ENCODE peak calls at places on chromosomes 6 and 20, in nine cellular contexts. T is cardiac fibroblast, C is ovary, G is body of pancreas, D is AG04450, V is right atrium auricular region, E is coronary artery, M is mesothelial cell of epicardium, U is tibial nerve. J is an unnamed sample.

GRCh38 chr20:32820000-32820697 is 395 bp downstream of the MAPRE1 start:
- DNase-seq in T (peak; percentile 49), C (peak; percentile 90), G (peak; percentile 68), D (no peak), V (no peak), E (no peak), M (peak; percentile 89), U (peak; percentile 28), J (no peak)

GRCh38 chr20:44362466-44362940 is 7.0 kb downstream of the HNF4A start:
- DNase-seq in T (no peak), C (no peak), G (no peak), D (no peak), V (no peak), E (no peak), M (no peak), U (no peak), J (no peak)

GRCh38 chr6:83708970-83709747 is at the start of gene SNAP91:
- DNase-seq in T (no peak), C (peak; percentile 57), G (peak; percentile 30), D (no peak), V (no peak), E (no peak), M (peak; percentile 65), U (no peak), J (no peak)

GRCh38 chr20:47358672-47359532 is 2.4 kb upstream of the ZMYND8 start:
- DNase-seq in T (peak; percentile 94), C (peak; percentile 61), G (peak; percentile 96), D (no peak), V (peak; percentile 91), E (peak; percentile 91), M (peak; percentile 47), U (peak; percentile 72), J (no peak)

GRCh38 chr6:131813991-131814390 is 6.2 kb downstream of the ENPP1 start:
- DNase-seq in T (no peak), C (no peak), G (no peak), D (no peak), V (no peak), E (no peak), M (no peak), U (no peak), J (no peak)

GRCh38 chr20:17992847-17993508 is 24.2 kb downstream of the MGME1 start:
- DNase-seq in T (peak; percentile 48), C (no peak), G (no peak), D (no peak), V (no peak), E (no peak), M (no peak), U (no peak), J (no peak)

GRCh38 chr6:15752820-15753219 is 90.0 kb upstream of the DTNBP1 start:
- DNase-seq in T (no peak), C (no peak), G (no peak), D (no peak), V (no peak), E (no peak), M (no peak), U (no peak), J (no peak)

GRCh38 chr20:62850333-62850974 is 11.2 kb downstream of the TCFL5 start:
- DNase-seq in T (no peak), C (peak; percentile 31), G (no peak), D (no peak), V (no peak), E (no peak), M (no peak), U (no peak), J (no peak)

GRCh38 chr20:58515240-58516212 is at the start of gene APCDD1L:
- DNase-seq in T (peak; percentile 79), C (no peak), G (no peak), D (peak; percentile 48), V (no peak), E (no peak), M (no peak), U (no peak), J (no peak)

GRCh38 chr6:170225852-170226417 is 64.9 kb downstream of the DLL1 start:
- DNase-seq in T (no peak), C (no peak), G (peak; percentile 94), D (no peak), V (no peak), E (no peak), M (peak; percentile 37), U (no peak), J (no peak)

GRCh38 chr20:47336013-47336754 is 20.3 kb downstream of the ZMYND8 start:
- DNase-seq in T (peak; percentile 83), C (peak; percentile 46), G (no peak), D (no peak), V (peak; percentile 85), E (peak; percentile 87), M (no peak), U (no peak), J (no peak)

GRCh38 chr6:131029661-131030297 is 33.3 kb downstream of the EPB41L2 start:
- DNase-seq in T (peak; percentile 54), C (no peak), G (no peak), D (no peak), V (no peak), E (no peak), M (no peak), U (no peak), J (no peak)

GRCh38 chr20:50358959-50359358 is 151.2 kb upstream of the PTPN1 start:
- DNase-seq in T (no peak), C (no peak), G (no peak), D (no peak), V (no peak), E (no peak), M (no peak), U (no peak), J (no peak)

GRCh38 chr6:43848992-43849391 is 79.0 kb downstream of the VEGFA start:
- DNase-seq in T (no peak), C (no peak), G (no peak), D (no peak), V (no peak), E (no peak), M (no peak), U (no peak), J (no peak)

GRCh38 chr6:127463056-127463455 is 3.9 kb upstream of the KIAA0408 start:
- DNase-seq in T (peak; percentile 62), C (no peak), G (no peak), D (no peak), V (no peak), E (no peak), M (no peak), U (no peak), J (no peak)

GRCh38 chr6:579339-579738 is 77.6 kb downstream of the HUS1B start:
- DNase-seq in T (peak; percentile 27), C (no peak), G (no peak), D (no peak), V (no peak), E (no peak), M (no peak), U (no peak), J (no peak)

GRCh38 chr6:128487055-128487454 is 33.3 kb downstream of the PTPRK start:
- DNase-seq in T (no peak), C (no peak), G (no peak), D (no peak), V (no peak), E (no peak), M (no peak), U (no peak), J (no peak)
- TF ChIP-seq CTCF in T (peak; percentile 36), C (no peak), G (peak; percentile 31), D (peak; percentile 30), V (no peak), E (no peak), M (no peak), U (no peak), J (no peak)

GRCh38 chr6:133610271-133610840 is 278.6 kb upstream of the TCF21 start:
- DNase-seq in T (peak; percentile 77), C (no peak), G (no peak), D (no peak), V (no peak), E (no peak), M (no peak), U (no peak), J (no peak)

GRCh38 chr6:133609404-133610270 is 279.3 kb upstream of the TCF21 start:
- DNase-seq in T (peak; percentile 100), C (no peak), G (no peak), D (peak; percentile 100), V (no peak), E (no peak), M (no peak), U (no peak), J (no peak)

GRCh38 chr6:133612459-133612858 is 276.5 kb upstream of the TCF21 start:
- DNase-seq in T (no peak), C (no peak), G (no peak), D (no peak), V (no peak), E (no peak), M (no peak), U (no peak), J (no peak)

GRCh38 chr6:133610974-133611373 is 277.9 kb upstream of the TCF21 start:
- DNase-seq in T (peak; percentile 61), C (no peak), G (no peak), D (no peak), V (no peak), E (no peak), M (no peak), U (no peak), J (no peak)

GRCh38 chr6:133613231-133613630 is 275.7 kb upstream of the TCF21 start:
- DNase-seq in T (no peak), C (no peak), G (no peak), D (no peak), V (no peak), E (no peak), M (no peak), U (no peak), J (no peak)
- TF ChIP-seq CTCF in T (no peak), C (no peak), G (no peak), D (no peak), V (no peak), E (no peak), M (no peak), U (no peak), J (no peak)

GRCh38 chr6:5425267-5425666 is 164.0 kb downstream of the FARS2 start:
- DNase-seq in T (no peak), C (no peak), G (no peak), D (peak; percentile 42), V (no peak), E (no peak), M (no peak), U (no peak), J (no peak)

GRCh38 chr6:5425797-5426196 is 164.5 kb downstream of the FARS2 start:
- DNase-seq in T (no peak), C (no peak), G (no peak), D (no peak), V (no peak), E (no peak), M (no peak), U (no peak), J (no peak)

GRCh38 chr6:5423251-5423650 is 161.9 kb downstream of the FARS2 start:
- DNase-seq in T (no peak), C (no peak), G (no peak), D (no peak), V (no peak), E (no peak), M (no peak), U (no peak), J (no peak)

GRCh38 chr6:5422321-5422915 is 161.1 kb downstream of the FARS2 start:
- DNase-seq in T (peak; percentile 60), C (no peak), G (peak; percentile 57), D (peak; percentile 21), V (no peak), E (no peak), M (no peak), U (no peak), J (no peak)
- TF ChIP-seq CTCF in T (peak; percentile 74), C (no peak), G (peak; percentile 25), D (peak; percentile 78), V (no peak), E (no peak), M (no peak), U (no peak), J (no peak)

GRCh38 chr6:57216235-57217101 is 5.6 kb downstream of the RAB23 start:
- DNase-seq in T (peak; percentile 57), C (no peak), G (no peak), D (no peak), V (no peak), E (no peak), M (no peak), U (no peak), J (no peak)
- TF ChIP-seq CTCF in T (no peak), C (no peak), G (peak; percentile 19), D (peak; percentile 21), V (no peak), E (no peak), M (peak; percentile 61), U (no peak), J (no peak)